ENCODE peak calls at places on chromosomes 3 and 15, in four cellular contexts. O, V, M and W are unnamed samples.

GRCh38 chr15:69578252-69578651 is 125.6 kb downstream of the RPLP1 start:
- DNase-seq in O (no peak), V (no peak), M (no peak), W (no peak)

GRCh38 chr15:25849431-25849921 is 13.7 kb downstream of the ATP10A start:
- DNase-seq in O (peak), V (peak), M (no peak), W (peak)

GRCh38 chr3:128598884-128599664 is 51.5 kb downstream of the RPN1 start:
- DNase-seq in O (no peak), V (no peak), M (no peak), W (no peak)

GRCh38 chr3:64152100-64152499 is 73.2 kb downstream of the PRICKLE2 start:
- DNase-seq in O (peak), V (peak), M (no peak), W (peak)

GRCh38 chr15:49877117-49877860 is 241.7 kb downstream of the ATP8B4 start:
- DNase-seq in O (peak), V (peak), M (no peak), W (no peak)

GRCh38 chr3:100352296-100353178 is 18.0 kb downstream of the NIT2 start:
- DNase-seq in O (no peak), V (no peak), M (no peak), W (no peak)

GRCh38 chr3:50248387-50248786 is 12.4 kb downstream of the GNAI2 start:
- DNase-seq in O (no peak), V (no peak), M (peak), W (no peak)

GRCh38 chr3:118760611-118761606 is 273.7 kb downstream of the IGSF11 start:
- DNase-seq in O (no peak), V (no peak), M (no peak), W (no peak)

GRCh38 chr3:53796161-53796560 is 50.1 kb downstream of the CHDH start:
- DNase-seq in O (no peak), V (no peak), M (no peak), W (no peak)

GRCh38 chr3:155778441-155778840 is 27.6 kb downstream of the C3orf33 start:
- DNase-seq in O (peak), V (peak), M (no peak), W (no peak)

GRCh38 chr15:98884894-98885293 is 122.7 kb downstream of the PGPEP1L start:
- DNase-seq in O (no peak), V (no peak), M (no peak), W (no peak)

GRCh38 chr15:98889930-98890695 is 117.5 kb downstream of the PGPEP1L start:
- DNase-seq in O (peak), V (peak), M (peak), W (peak)

GRCh38 chr15:98891301-98891700 is 116.3 kb downstream of the PGPEP1L start:
- DNase-seq in O (no peak), V (no peak), M (no peak), W (no peak)

GRCh38 chr15:98887976-98888375 is 119.6 kb downstream of the PGPEP1L start:
- DNase-seq in O (no peak), V (no peak), M (no peak), W (no peak)

DNA sequence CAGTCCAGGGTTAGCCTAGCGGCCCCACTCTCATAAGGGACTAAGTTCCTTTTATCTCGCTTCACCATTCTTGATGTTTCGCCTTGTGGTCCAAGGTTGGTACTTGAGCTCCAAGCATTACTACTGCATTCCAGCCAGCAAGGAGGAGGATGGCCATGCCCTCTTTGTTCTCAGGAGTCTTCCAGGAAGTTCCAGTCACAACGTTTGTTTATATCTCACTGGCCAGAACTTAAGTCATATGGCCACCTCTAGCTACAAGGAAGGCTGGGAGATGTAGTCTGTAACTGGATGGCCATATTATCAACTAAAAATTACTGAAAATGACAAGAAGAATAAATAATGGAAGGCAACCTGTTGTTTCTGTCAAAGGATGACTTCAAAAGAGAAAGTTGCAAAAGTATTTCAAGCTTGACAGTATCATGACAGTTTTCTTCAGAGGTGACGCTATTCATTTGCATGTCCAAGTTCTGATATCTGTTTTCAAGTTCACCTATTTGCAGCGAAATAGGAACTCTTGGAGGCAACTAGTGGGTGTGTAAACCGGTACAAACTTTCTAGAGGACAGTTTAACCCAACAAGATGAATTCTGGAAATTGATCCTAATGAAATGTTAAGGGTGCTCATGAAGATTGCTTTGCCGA is 118.6 kb downstream of the PGPEP1L start:
- DNase-seq in O (peak), V (peak), M (peak), W (peak)
- H3K4me3 ChIP-seq in O (no peak), V (no peak), M (no peak), W (no peak)

GRCh38 chr3:195896361-195897080 is 11.8 kb downstream of the TNK2 start:
- DNase-seq in O (peak), V (peak), M (no peak), W (peak)

GRCh38 chr3:195893516-195893915 is 14.8 kb downstream of the TNK2 start:
- DNase-seq in O (no peak), V (no peak), M (no peak), W (no peak)

GRCh38 chr3:195893916-195894315 is 14.4 kb downstream of the TNK2 start:
- DNase-seq in O (no peak), V (no peak), M (no peak), W (no peak)

GRCh38 chr3:195895900-195896360 is 12.4 kb downstream of the TNK2 start:
- DNase-seq in O (no peak), V (no peak), M (peak), W (no peak)

DNA sequence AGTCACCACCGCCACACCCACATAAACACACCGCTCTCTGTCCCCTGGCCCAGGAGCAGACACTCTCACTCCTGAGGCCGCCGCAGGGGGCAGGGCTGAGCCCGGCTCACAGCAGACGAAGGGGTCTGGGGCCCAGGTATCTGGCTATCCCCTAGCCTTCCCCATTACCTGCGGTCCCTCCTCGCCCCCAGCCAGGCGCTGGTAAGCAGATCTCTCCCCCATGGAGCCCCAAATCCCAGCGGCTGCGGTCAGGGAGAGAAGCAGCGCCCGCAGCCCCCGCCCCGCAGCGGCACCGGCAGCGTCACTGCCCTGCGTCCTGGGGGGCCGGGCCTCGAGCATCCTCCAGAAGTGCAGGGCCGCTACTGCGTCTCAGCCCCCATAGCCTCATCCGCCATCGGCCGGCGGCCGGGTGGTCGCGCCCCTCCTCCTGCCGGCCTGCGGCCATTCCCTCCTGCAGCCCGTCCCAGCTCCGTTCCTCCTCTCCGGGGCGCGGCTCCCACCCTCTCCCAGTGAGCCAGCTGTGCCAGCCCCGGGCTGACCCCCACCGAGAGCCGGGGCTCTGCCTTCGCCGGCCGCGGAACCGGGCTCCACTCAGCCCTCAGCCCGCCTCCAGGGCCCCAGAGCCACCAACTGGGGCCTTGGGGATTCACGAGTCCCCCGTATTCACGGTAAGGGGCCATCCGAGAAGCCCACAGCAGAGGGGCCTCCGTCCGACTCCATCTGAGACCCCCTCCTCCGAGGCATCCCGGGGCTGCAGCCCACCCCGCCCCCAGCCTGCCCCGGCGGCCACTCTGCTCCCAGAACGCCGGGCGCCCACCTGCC is 13.1 kb downstream of the TNK2 start:
- DNase-seq in O (peak), V (no peak), M (no peak), W (no peak)
- TF ChIP-seq CTCF in O (peak), V (peak), M (no peak), W (peak)

DNA sequence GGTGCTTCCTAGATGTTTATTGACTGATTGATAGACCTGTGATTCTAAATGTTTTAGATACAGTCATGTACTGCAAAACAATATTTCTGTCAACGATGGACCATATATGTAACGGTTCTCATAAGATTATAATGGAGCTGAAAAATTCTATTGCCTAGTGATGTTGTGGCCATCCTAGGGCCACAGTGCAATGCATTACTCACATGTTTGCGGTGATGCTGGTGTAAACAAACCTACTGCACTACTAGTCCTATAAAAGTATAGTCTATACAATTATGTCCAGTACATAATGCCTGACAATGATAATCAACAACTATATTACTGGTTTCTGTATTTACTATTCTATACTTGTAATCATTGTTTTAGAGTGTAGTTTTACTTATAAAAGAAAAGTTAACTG is 46.8 kb downstream of the CHST2 start:
- DNase-seq in O (no peak), V (no peak), M (no peak), W (no peak)
- H3K4me3 ChIP-seq in O (no peak), V (no peak), M (no peak), W (no peak)

GRCh38 chr3:74630602-74631001 is 16.1 kb upstream of the CNTN3 start:
- DNase-seq in O (peak), V (peak), M (no peak), W (no peak)
- TF ChIP-seq CTCF in O (peak), V (peak), M (no peak), W (no peak)

GRCh38 chr3:183156266-183156665 is 6.3 kb downstream of the LAMP3 start:
- DNase-seq in O (no peak), V (no peak), M (no peak), W (no peak)
- H3K4me3 ChIP-seq in O (no peak), V (no peak), M (no peak), W (no peak)

DNA sequence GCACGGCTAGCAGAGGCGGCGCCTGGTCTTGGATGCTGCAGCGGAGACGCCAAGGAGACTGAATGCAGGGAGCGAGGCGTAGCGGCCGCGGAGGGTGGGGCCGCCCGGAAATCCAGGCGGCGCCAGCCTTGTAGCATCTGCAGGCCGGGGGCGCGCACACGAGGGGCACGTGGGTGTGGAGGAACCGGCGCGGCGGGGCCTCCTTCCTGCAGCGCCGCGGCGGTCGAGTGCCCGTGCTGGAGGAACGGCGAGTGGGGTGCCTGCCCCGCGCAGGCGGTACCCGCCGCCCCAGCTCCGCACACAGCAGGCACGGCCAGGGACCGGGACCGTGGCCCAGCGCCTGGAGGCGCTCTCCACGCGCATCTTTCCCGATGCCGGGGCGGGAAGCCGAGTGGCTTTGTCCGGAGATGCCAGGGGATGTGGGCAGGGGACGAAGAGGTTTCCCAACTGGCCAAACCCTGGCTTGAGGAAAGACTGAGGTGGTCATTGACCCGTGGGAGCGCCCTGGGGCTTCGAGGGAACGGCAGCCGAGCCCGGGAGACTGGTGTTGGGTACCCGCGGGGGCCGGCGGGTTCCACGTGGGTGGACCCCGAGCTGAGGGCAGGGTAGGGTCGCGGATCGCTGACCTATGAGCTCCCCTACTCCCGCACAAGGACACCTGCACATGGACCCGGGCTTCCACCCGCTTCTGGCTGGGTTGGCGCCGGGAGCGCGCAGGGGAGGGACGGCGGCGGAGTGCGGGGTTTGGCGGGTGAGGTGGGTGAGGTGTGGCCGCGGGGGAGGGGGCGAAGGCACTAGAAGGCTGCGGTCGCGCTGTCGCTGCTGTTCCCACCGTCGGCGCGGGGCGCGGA is 246.4 kb upstream of the TOPAZ1 start:
- DNase-seq in O (peak), V (no peak), M (peak), W (peak)
- TF ChIP-seq CTCF in O (no peak), V (no peak), M (no peak), W (peak)